ENCODE peak calls at places on chromosomes 5 and 9, in ten cellular contexts. J, Z, S, C, U, B, D, O, Q and T are unnamed samples.
A peak's percentile ranks its signal among the peaks of the same experiment; 100 is the strongest.

GRCh38 chr5:171667341-171668096 is 118.1 kb upstream of the SMIM23 start:
- DNase-seq in J (peak; percentile 85), S (peak; percentile 57), Z (peak; percentile 70), C (peak; percentile 52), B (no peak), U (peak; percentile 60), O (peak; percentile 85), D (no peak), Q (peak; percentile 69), T (no peak)

GRCh38 chr9:136543280-136543679 is 2.6 kb downstream of the NOTCH1 start:
- DNase-seq in S (no peak), C (no peak), J (no peak), Q (no peak), U (no peak), D (no peak), B (no peak), Z (no peak), O (no peak), T (no peak)

GRCh38 chr9:114117996-114118830 is 19.1 kb upstream of the KIF12 start:
- DNase-seq in D (no peak), U (no peak), Z (no peak), S (peak; percentile 66), O (no peak), B (no peak), J (no peak), C (peak; percentile 74), Q (no peak), T (no peak)

GRCh38 chr5:106875591-106876297 is 795.0 kb downstream of the EFNA5 start:
- DNase-seq in B (peak; percentile 9), C (no peak), Z (no peak), D (no peak), U (no peak), J (peak; percentile 72), S (peak; percentile 57), O (no peak), Q (peak; percentile 24), T (no peak)

GRCh38 chr5:68320094-68320986 is 104.8 kb downstream of the PIK3R1 start:
- DNase-seq in B (no peak), Q (peak; percentile 66), C (no peak), O (no peak), S (no peak), U (no peak), J (no peak), D (no peak), Z (no peak), T (no peak)

GRCh38 chr5:147170603-147171002 is 64.2 kb upstream of the STK32A start:
- DNase-seq in Z (no peak), Q (no peak), D (no peak), O (no peak), B (peak; percentile 33), J (no peak), S (peak; percentile 65), U (no peak), C (no peak), T (no peak)

GRCh38 chr5:54227109-54227508 is 83.3 kb downstream of the ARL15 start:
- DNase-seq in U (no peak), Q (no peak), C (no peak), Z (no peak), O (no peak), J (no peak), B (no peak), S (no peak), D (no peak), T (no peak)

GRCh38 chr9:98057095-98057799 is 715 bp downstream of the NANS start:
- DNase-seq in S (no peak), J (peak; percentile 18), O (no peak), Z (no peak), B (peak; percentile 37), U (no peak), Q (no peak), D (no peak), C (no peak), T (no peak)

GRCh38 chr5:17118631-17119030 is 98.8 kb upstream of the BASP1 start:
- DNase-seq in O (no peak), U (no peak), D (peak; percentile 11), Z (peak; percentile 59), B (no peak), S (peak; percentile 61), J (peak; percentile 98), C (peak; percentile 68), Q (peak; percentile 96), T (no peak)

GRCh38 chr9:19782005-19782404 is 6.8 kb downstream of the SLC24A2 start:
- DNase-seq in J (peak; percentile 11), B (no peak), U (no peak), C (no peak), Q (no peak), O (no peak), S (no peak), Z (no peak), D (no peak), T (no peak)

GRCh38 chr5:35164860-35165542 is 65.3 kb downstream of the PRLR start:
- DNase-seq in D (no peak), C (no peak), O (no peak), Z (no peak), S (no peak), B (no peak), J (no peak), U (no peak), Q (no peak), T (no peak)

GRCh38 chr5:115461506-115462290 is 82.9 kb downstream of the FEM1C start:
- DNase-seq in B (no peak), J (peak; percentile 92), O (no peak), U (no peak), Z (peak; percentile 46), D (no peak), Q (peak; percentile 94), C (no peak), S (no peak), T (no peak)

GRCh38 chr5:83919071-83920041 is 198.7 kb upstream of the HAPLN1 start:
- DNase-seq in D (no peak), U (no peak), Q (peak; percentile 51), O (no peak), J (peak; percentile 68), B (no peak), S (no peak), C (no peak), Z (no peak), T (no peak)

GRCh38 chr9:19271081-19271480 is 40.6 kb downstream of the DENND4C start:
- DNase-seq in Z (no peak), S (no peak), D (no peak), Q (peak; percentile 41), B (no peak), U (no peak), C (no peak), J (peak; percentile 8), O (no peak), T (no peak)

GRCh38 chr5:172809774-172810173 is 24.3 kb upstream of the ERGIC1 start:
- DNase-seq in D (no peak), Z (no peak), S (no peak), J (no peak), C (no peak), Q (no peak), U (no peak), B (no peak), O (no peak), T (no peak)

GRCh38 chr9:91089405-91090131 is 272.1 kb downstream of the AUH start:
- DNase-seq in S (peak; percentile 37), C (no peak), Q (peak; percentile 85), D (no peak), B (peak; percentile 61), O (no peak), U (no peak), J (peak; percentile 62), Z (no peak), T (no peak)

GRCh38 chr5:98804066-98804465 is 30.6 kb downstream of the RGMB start:
- DNase-seq in O (no peak), C (no peak), Q (peak; percentile 36), B (no peak), D (no peak), U (no peak), J (no peak), Z (no peak), S (no peak), T (no peak)

GRCh38 chr5:142506046-142506445 is 179.8 kb downstream of the FGF1 start:
- DNase-seq in Z (no peak), U (no peak), S (peak; percentile 63), Q (peak; percentile 45), D (no peak), J (peak; percentile 55), C (no peak), O (no peak), B (no peak), T (no peak)

GRCh38 chr9:92175441-92175840 is 60.2 kb upstream of the SPTLC1 start:
- DNase-seq in S (no peak), O (no peak), Q (no peak), J (no peak), D (no peak), U (no peak), Z (no peak), C (no peak), B (no peak), T (peak; percentile 72)
- TF ChIP-seq CTCF in S (no peak), O (no peak), Q (no peak), J (no peak), D (no peak), U (no peak), Z (no peak), C (no peak), B (no peak), T (no peak)

DNA sequence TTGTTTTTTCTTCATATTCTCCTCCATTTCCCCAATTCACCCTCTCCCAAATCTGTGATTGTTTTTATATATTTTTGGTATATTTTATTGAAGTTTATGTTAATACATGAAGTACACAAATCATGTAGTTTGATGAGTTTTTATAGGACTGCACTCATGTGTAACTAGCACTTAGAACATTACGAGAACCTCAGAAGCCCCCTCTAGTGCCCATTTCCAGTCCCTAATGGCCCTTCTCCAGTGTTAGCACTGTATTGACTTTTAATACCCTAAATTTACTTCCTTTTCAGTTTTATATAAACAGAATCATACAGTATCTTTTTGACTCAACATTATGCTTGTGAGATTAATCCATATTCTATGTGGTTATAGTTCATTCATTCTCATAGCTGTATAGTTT is 18.5 kb upstream of the FKTN start:
- DNase-seq in J (no peak), B (peak; percentile 21), D (no peak), C (no peak), Q (no peak), O (no peak), U (no peak), S (peak; percentile 2), Z (no peak), T (no peak)
- TF ChIP-seq CTCF in J (no peak), B (peak; percentile 64), D (no peak), C (no peak), Q (no peak), O (no peak), U (no peak), S (no peak), Z (peak; percentile 12), T (no peak)

GRCh38 chr9:2065704-2066103 is 50.6 kb downstream of the SMARCA2 start:
- DNase-seq in J (no peak), D (no peak), U (no peak), S (no peak), Q (no peak), C (no peak), O (no peak), Z (no peak), B (no peak), T (no peak)

GRCh38 chr9:2066312-2067273 is 51.4 kb downstream of the SMARCA2 start:
- DNase-seq in C (no peak), B (peak; percentile 6), Z (no peak), Q (peak; percentile 72), D (no peak), J (peak; percentile 72), U (no peak), O (no peak), S (no peak), T (no peak)
- TF ChIP-seq CTCF in C (peak; percentile 37), B (peak; percentile 39), Z (no peak), Q (peak; percentile 22), D (peak; percentile 22), J (no peak), U (peak; percentile 50), O (no peak), S (no peak), T (peak; percentile 34)

GRCh38 chr5:44099643-44100042 is 289.6 kb downstream of the FGF10 start:
- DNase-seq in Q (no peak), J (no peak), U (no peak), C (no peak), B (no peak), S (no peak), Z (no peak), O (no peak), D (no peak), T (no peak)
- TF ChIP-seq CTCF in Q (no peak), J (no peak), U (no peak), C (no peak), B (no peak), S (no peak), Z (no peak), O (no peak), D (no peak), T (no peak)